ENCODE peak calls at places on chromosomes 3 and 15, in nine cellular contexts. R is stimulated activated CD8-positive, alpha-beta memory T cell treated with anti-CD3 and anti-CD28 coated beads, Interleukin-12 subunit alpha, Interleukin-12 subunit beta, amount 100 ng/mL, for 1 hour; Q is mucosa of gallbladder; B is iPS-NIHi11; W is stimulated activated CD4-positive, alpha-beta T cell treated with anti-CD3 and anti-CD28 coated beads, Interleukin-2, amount 100 ng/mL, for 24 hours; L is effector CD4-positive, alpha-beta T cell; G is NCI-H748 treated with DMSO at 0.1 percent for 48 hours; I is K562; E is COR-L47. C is an unnamed sample.

GRCh38 chr15:25244731-25245585 is 193.9 kb downstream of the UBE3A start:
- DNase-seq in R (no peak), Q (no peak), B (no peak), W (no peak), L (no peak), G (no peak), I (no peak), E (no peak), C (peak)

GRCh38 chr3:169285057-169285990 is 378.2 kb downstream of the MECOM start:
- DNase-seq in R (no peak), Q (no peak), B (no peak), W (no peak), L (no peak), G (no peak), I (no peak), E (no peak), C (no peak)

GRCh38 chr3:105334138-105334882 is 32.4 kb upstream of the ALCAM start:
- DNase-seq in R (no peak), Q (no peak), B (no peak), W (no peak), L (no peak), G (no peak), I (no peak), E (no peak), C (no peak)

GRCh38 chr15:67033012-67033411 is 32.4 kb upstream of the SMAD3 start:
- DNase-seq in R (no peak), Q (no peak), B (peak), W (peak), L (peak), G (no peak), I (no peak), E (no peak), C (no peak)

GRCh38 chr3:139306078-139306477 is 37.7 kb upstream of the MRPS22 start:
- DNase-seq in R (no peak), Q (no peak), B (no peak), W (no peak), L (no peak), G (no peak), I (peak), E (no peak), C (no peak)

GRCh38 chr15:79083154-79083553 is 7.4 kb downstream of the RASGRF1 start:
- DNase-seq in R (no peak), Q (no peak), B (no peak), W (no peak), L (no peak), G (no peak), I (no peak), E (no peak), C (no peak)

GRCh38 chr15:92843326-92843725 is 56.8 kb upstream of the CHD2 start:
- DNase-seq in R (no peak), Q (no peak), B (no peak), W (no peak), L (no peak), G (no peak), I (no peak), E (no peak), C (no peak)

GRCh38 chr3:27488821-27489220 is 4.6 kb upstream of the SLC4A7 start:
- DNase-seq in R (no peak), Q (no peak), B (no peak), W (no peak), L (no peak), G (no peak), I (no peak), E (no peak), C (no peak)

GRCh38 chr3:37221407-37221806 is 47.0 kb upstream of the LRRFIP2 start:
- DNase-seq in R (no peak), Q (peak), B (no peak), W (no peak), L (no peak), G (no peak), I (no peak), E (no peak), C (no peak)

GRCh38 chr3:141275973-141276372 is 44.3 kb downstream of the PXYLP1 start:
- DNase-seq in R (no peak), Q (no peak), B (no peak), W (no peak), L (no peak), G (peak), I (no peak), E (peak), C (no peak)

GRCh38 chr3:70064194-70064787 is 64.8 kb downstream of the SAMMSON start:
- DNase-seq in R (no peak), Q (peak), B (peak), W (peak), L (no peak), G (peak), I (peak), E (no peak), C (no peak)

GRCh38 chr3:55445551-55445950 is 41.6 kb downstream of the WNT5A start:
- DNase-seq in R (no peak), Q (peak), B (no peak), W (no peak), L (no peak), G (no peak), I (no peak), E (no peak), C (no peak)

GRCh38 chr15:85178366-85178765 is 196.7 kb downstream of the PDE8A start:
- DNase-seq in R (no peak), Q (no peak), B (no peak), W (no peak), L (no peak), G (no peak), I (no peak), E (no peak), C (no peak)

GRCh38 chr15:36737430-36737891 is 158.0 kb downstream of the CDIN1 start:
- DNase-seq in R (no peak), Q (no peak), B (no peak), W (no peak), L (no peak), G (no peak), I (no peak), E (no peak), C (no peak)

GRCh38 chr3:159894386-159894785 is 94.2 kb upstream of the IL12A start:
- DNase-seq in R (no peak), Q (no peak), B (no peak), W (no peak), L (no peak), G (no peak), I (no peak), E (no peak), C (no peak)

GRCh38 chr15:41483115-41483514 is 10.6 kb upstream of the ITPKA start:
- DNase-seq in R (no peak), Q (no peak), B (no peak), W (peak), L (no peak), G (no peak), I (no peak), E (no peak), C (no peak)

GRCh38 chr3:131038326-131038725 is 11.6 kb downstream of the NEK11 start:
- DNase-seq in R (no peak), Q (no peak), B (no peak), W (no peak), L (no peak), G (no peak), I (no peak), E (no peak), C (no peak)

GRCh38 chr3:64264491-64265109 is 39.3 kb upstream of the PRICKLE2 start:
- DNase-seq in R (no peak), Q (no peak), B (no peak), W (no peak), L (no peak), G (no peak), I (no peak), E (no peak), C (no peak)

C was measured in central memory CD8-positive, alpha-beta T cell.